ENCODE peak calls at places on chromosomes 11 and 22, in five cellular contexts. I is sigmoid colon, O is A673, Y is lung, L is neural progenitor cell. Q is an unnamed sample.

GRCh38 chr22:50313600-50313999 is 6.2 kb upstream of the PLXNB2 start:
- DNase-seq in L (no peak), Y (no peak), I (no peak), O (no peak), Q (no peak)

GRCh38 chr11:129315781-129316579 is 59.7 kb upstream of the BARX2 start:
- DNase-seq in L (peak; percentile 56), O (no peak), Y (peak; percentile 60), I (no peak), Q (peak; percentile 35)

GRCh38 chr11:124717786-124718634 is 21.7 kb upstream of the NRGN start:
- DNase-seq in Y (peak; percentile 45), O (peak; percentile 65), I (no peak), L (peak; percentile 73), Q (peak; percentile 22)

GRCh38 chr22:40504285-40505249 is 132.0 kb downstream of the MRTFA start:
- DNase-seq in I (no peak), O (no peak), L (no peak), Y (no peak), Q (no peak)

GRCh38 chr22:49917997-49918910 is at the start of the genes ALG12 and CRELD2:
- DNase-seq in O (peak; percentile 97), L (peak; percentile 99), Y (peak; percentile 97), I (peak; percentile 99), Q (peak; percentile 97)

GRCh38 chr11:78365381-78365792 is 52.2 kb downstream of the GAB2 start:
- DNase-seq in Y (peak; percentile 57), I (no peak), L (peak; percentile 94), O (no peak), Q (no peak)

GRCh38 chr11:11505190-11505589 is 116.6 kb downstream of the GALNT18 start:
- DNase-seq in I (no peak), Y (no peak), L (no peak), O (no peak), Q (no peak)

GRCh38 chr11:111047376-111047775 is 198.1 kb upstream of the POU2AF2 start:
- DNase-seq in Y (no peak), O (no peak), L (peak; percentile 44), I (no peak), Q (no peak)

GRCh38 chr22:45164217-45165123 is 745 bp downstream of the NUP50 start:
- DNase-seq in I (peak; percentile 75), O (peak; percentile 8), L (peak; percentile 68), Y (no peak), Q (peak; percentile 36)

GRCh38 chr22:45216133-45217003 is 24.3 kb downstream of the KIAA0930 start:
- DNase-seq in Y (no peak), O (no peak), L (peak; percentile 76), I (no peak), Q (no peak)

GRCh38 chr11:117328414-117329010 is 858 bp downstream of the CEP164 start:
- DNase-seq in I (peak; percentile 83), Y (peak; percentile 36), O (no peak), L (peak; percentile 25), Q (no peak)

GRCh38 chr11:115657586-115657985 is 153.4 kb upstream of the CADM1 start:
- DNase-seq in I (no peak), L (no peak), O (no peak), Y (no peak), Q (no peak)

GRCh38 chr11:115656041-115656440 is 151.8 kb upstream of the CADM1 start:
- DNase-seq in O (no peak), Y (no peak), L (no peak), I (no peak), Q (no peak)

GRCh38 chr11:115656684-115657083 is 152.5 kb upstream of the CADM1 start:
- DNase-seq in Y (no peak), O (no peak), I (no peak), L (no peak), Q (no peak)

GRCh38 chr11:115660072-115660805 is 156.0 kb upstream of the CADM1 start:
- DNase-seq in L (peak; percentile 62), O (peak; percentile 21), Y (no peak), I (no peak), Q (peak; percentile 38)

DNA sequence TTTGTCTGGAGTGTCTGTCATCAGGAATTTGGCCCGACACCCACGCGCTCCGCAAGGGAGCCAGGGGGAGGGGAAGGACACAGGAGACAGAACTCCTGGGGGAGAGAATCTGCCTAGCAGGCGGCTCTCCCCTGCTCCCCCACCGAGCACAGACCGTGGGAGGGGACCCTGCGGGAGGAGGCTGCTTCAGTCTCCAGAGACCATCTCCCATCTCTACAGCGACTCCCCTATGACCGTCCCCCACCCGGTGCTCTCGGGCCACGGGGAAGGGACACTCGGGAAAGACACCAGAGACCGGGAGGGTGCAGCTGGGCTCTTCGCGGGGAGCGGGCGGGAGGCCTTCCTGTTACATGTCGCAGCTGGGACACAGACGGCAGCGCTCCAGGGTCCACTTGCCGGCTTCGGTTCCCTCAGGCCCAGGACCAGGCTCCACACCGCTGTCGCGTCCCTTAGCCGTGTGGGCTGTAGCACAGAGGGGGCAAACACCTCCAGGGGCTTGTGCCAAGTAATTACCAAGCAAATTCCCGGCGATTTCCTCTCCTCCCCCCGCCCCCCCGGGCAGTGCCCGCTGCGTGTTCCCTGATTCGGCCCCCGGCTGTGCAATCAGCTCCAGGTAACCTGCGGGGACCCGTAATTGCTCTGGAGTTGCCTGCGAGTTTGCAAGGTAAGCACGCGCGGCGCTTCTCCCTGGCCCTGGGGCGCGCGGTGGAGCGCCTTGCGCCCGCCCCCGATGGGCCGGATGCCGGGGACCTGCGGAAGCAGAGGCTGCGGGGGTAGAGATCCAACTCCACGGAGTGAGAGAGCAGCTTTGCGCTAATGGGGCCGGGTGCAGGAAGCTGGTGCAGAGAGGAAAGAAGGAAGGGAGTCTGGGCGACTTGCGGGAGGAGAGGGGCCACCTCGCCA is 155.1 kb upstream of the CADM1 start:
- DNase-seq in Y (no peak), O (peak; percentile 34), I (no peak), L (peak; percentile 67), Q (peak; percentile 46)
- H3K4me3 ChIP-seq in Y (no peak overlapping the region), O (peak overlapping the region; percentile 12), I (peak overlapping the region; percentile 47), L (peak overlapping the region; percentile 56), Q (peak overlapping the region; percentile 36)

DNA sequence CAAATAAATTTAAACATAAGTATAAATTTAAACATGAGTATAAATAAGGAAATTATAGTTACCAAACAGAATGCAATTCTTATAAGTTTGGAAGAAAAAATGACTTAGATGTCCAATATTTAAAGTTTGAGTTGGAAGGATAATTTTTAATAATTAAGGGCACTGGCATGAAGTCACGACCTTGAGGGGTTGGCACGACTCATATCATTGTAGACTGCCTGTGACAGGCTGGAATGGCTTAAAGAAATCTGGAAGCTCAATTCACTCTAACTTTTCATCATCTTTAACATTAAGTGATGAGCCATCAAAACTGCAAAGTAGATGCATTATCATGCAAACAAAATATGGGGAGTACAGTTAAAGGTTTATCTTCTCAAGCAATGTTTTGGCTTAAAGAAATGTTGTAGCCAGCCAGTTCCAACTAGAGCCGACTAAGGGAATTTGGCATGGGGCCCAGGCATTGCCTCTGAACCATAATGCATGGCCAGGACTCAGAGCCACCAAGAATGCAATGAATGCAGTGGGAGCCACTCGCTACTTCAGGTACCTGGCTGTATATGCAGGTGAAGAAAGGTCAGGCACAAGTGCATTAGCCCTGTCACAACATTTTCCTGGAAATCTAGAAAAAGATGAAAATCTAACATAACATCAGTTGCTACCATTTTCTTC is 33.4 kb downstream of the PGR start:
- DNase-seq in L (no peak), Y (no peak), O (peak; percentile 8), I (peak; percentile 63), Q (no peak)
- H3K9me3 ChIP-seq in L (no peaks in the 10 kb centered on the region), Y (no peaks in the 10 kb centered on the region), O (no peaks in the 10 kb centered on the region), I (no peaks in the 10 kb centered on the region), Q (no peaks in the 10 kb centered on the region)

GRCh38 chr22:35303029-35303624 is 3.4 kb downstream of the TOM1 start:
- DNase-seq in I (no peak), Y (no peak), L (no peak), O (no peak), Q (no peak)

GRCh38 chr22:35301370-35301874 is 1.7 kb downstream of the TOM1 start:
- DNase-seq in L (no peak), Y (peak; percentile 80), I (peak; percentile 80), O (peak; percentile 62), Q (no peak)

GRCh38 chr22:35299717-35300497 is at the start of gene TOM1:
- DNase-seq in L (peak; percentile 99), O (peak; percentile 99), Y (peak; percentile 97), I (peak; percentile 98), Q (peak; percentile 96)

DNA sequence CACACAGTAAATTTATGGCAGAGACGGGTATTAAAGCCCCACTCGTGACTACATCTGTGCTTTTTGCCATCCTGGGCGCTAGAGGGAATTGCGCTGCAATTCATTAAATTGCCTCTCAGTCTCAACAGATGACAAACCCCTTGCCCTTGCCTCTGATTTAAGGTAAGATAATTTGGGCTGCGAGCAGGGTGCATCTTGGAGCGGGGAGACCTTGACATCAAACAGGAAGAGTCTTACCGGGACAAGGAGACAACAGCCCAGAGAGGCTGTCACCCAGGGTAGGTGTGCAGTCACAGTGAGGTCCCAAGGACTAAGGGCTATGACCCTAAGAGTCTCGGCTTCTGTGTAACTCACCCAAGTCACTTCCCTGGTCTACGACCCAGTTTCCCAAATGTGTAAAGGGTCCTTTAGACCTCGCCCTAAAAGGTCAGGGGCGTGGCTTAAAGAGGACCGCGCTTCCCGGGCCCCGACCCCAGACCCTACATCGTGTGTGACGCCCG is 427 bp upstream of the TOM1 start:
- DNase-seq in I (no peak), Y (no peak), O (peak; percentile 44), L (no peak), Q (no peak)
- TF ChIP-seq CTCF in I (no peak), Y (no peak), O (no peak), L (no peak), Q (no peak)

GRCh38 chr11:64802370-64803162 is 448 bp downstream of the MAP4K2 start:
- DNase-seq in L (no peak), Y (peak; percentile 40), I (peak; percentile 69), O (no peak), Q (peak; percentile 48)

GRCh38 chr11:64804346-64805210 is 1.6 kb upstream of the MAP4K2 start:
- DNase-seq in Y (no peak), L (peak; percentile 41), O (no peak), I (peak; percentile 68), Q (no peak)

GRCh38 chr11:64803163-64803845 is at the start of gene MAP4K2:
- DNase-seq in I (peak; percentile 97), O (peak; percentile 94), Y (peak; percentile 82), L (peak; percentile 97), Q (peak; percentile 84)

GRCh38 chr11:64805481-64805880 is 2.5 kb upstream of the MAP4K2 start:
- DNase-seq in I (no peak), Y (no peak), L (no peak), O (no peak), Q (no peak)

DNA sequence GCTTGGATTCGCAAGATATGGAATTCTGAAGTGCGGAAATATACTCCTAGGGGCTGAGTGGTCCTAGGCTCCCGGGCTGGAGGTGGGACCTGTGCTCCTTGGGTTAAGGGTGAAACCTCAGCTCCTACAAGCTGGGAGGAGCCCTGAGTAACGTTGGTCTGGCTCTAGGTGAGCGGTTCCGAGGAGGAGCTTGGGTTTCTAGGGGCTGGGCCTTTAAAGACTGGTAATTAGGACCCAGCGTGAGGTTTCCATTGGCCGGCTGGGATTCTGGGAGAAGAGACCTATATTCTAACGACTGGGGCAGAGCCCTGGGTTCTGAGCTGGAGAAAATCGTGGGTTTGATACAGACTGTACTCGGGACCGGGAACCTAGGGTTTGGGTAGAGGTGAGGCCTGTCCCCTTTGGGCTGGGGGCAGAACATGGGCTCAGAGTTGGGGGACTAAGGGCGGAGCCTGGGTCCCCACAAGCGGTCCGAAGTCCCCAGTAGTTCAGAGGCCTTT is 882 bp upstream of the MAP4K2 start:
- DNase-seq in O (no peak), L (peak; percentile 32), I (no peak), Y (no peak), Q (no peak)
- H3K4me3 ChIP-seq in O (peak overlapping the region; percentile 56), L (peak overlapping the region; percentile 57), I (peak overlapping the region; percentile 80), Y (no peak overlapping the region), Q (peak overlapping the region; percentile 60)